ENCODE peak calls at places on chromosomes 2 and 18, in six cellular contexts. E is brain microvascular endothelial cell, C is heart right ventricle, K is astrocyte of the spinal cord, S is heart left ventricle, U is GM23338. G is an unnamed sample.

GRCh38 chr2:203811491-203812221 is 55.9 kb upstream of the CTLA4 start:
- DNase-seq in E (peak; percentile 95), C (peak; percentile 54), K (peak; percentile 93), S (peak; percentile 49), U (no peak), G (peak; percentile 59)

GRCh38 chr2:68336192-68336591 is 16.4 kb upstream of the CNRIP1 start:
- DNase-seq in E (peak; percentile 11), C (no peak), K (peak; percentile 65), S (no peak), U (no peak), G (no peak)

GRCh38 chr18:78659748-78660147 is 319.9 kb upstream of the SALL3 start:
- DNase-seq in E (no peak), C (no peak), K (no peak), S (no peak), U (peak; percentile 50), G (no peak)

GRCh38 chr18:58231930-58232329 is 187.9 kb downstream of the NEDD4L start:
- DNase-seq in E (no peak), C (no peak), K (no peak), S (no peak), U (no peak), G (no peak)

GRCh38 chr2:43851026-43851980 is 12.5 kb downstream of the ABCG8 start:
- DNase-seq in E (no peak), C (no peak), K (no peak), S (no peak), U (no peak), G (no peak)

GRCh38 chr2:145350011-145350410 is 830.1 kb upstream of the ZEB2 start:
- DNase-seq in E (peak; percentile 65), C (no peak), K (peak; percentile 70), S (no peak), U (no peak), G (no peak)

GRCh38 chr2:68653034-68653433 is 9.7 kb downstream of the PROKR1 start:
- DNase-seq in E (no peak), C (no peak), K (no peak), S (no peak), U (no peak), G (no peak)

GRCh38 chr2:71781695-71782228 is 328.4 kb downstream of the DYSF start:
- DNase-seq in E (no peak), C (peak; percentile 0), K (no peak), S (no peak), U (no peak), G (no peak)

GRCh38 chr2:120477198-120477597 is 131.3 kb downstream of the INHBB start:
- DNase-seq in E (no peak), C (no peak), K (no peak), S (no peak), U (no peak), G (no peak)

GRCh38 chr18:39945076-39945475 is 2010.0 kb upstream of the PIK3C3 start:
- DNase-seq in E (no peak), C (no peak), K (peak; percentile 45), S (no peak), U (no peak), G (no peak)

GRCh38 chr2:128366746-128367511 is 48.3 kb upstream of the HS6ST1 start:
- DNase-seq in E (no peak), C (no peak), K (no peak), S (no peak), U (no peak), G (peak; percentile 7)

GRCh38 chr2:100196786-100197494 is 54.5 kb upstream of the AFF3 start:
- DNase-seq in E (no peak), C (no peak), K (peak; percentile 56), S (no peak), U (no peak), G (no peak)

GRCh38 chr18:13481331-13481730 is 245.0 kb downstream of the FAM210A start:
- DNase-seq in E (no peak), C (no peak), K (no peak), S (no peak), U (no peak), G (no peak)

GRCh38 chr2:197197808-197198409 is 112.7 kb downstream of the ANKRD44 start:
- DNase-seq in E (no peak), C (no peak), K (no peak), S (no peak), U (no peak), G (no peak)

GRCh38 chr2:96100893-96101304 is 15.5 kb downstream of the ADRA2B start:
- DNase-seq in E (no peak), C (no peak), K (no peak), S (no peak), U (no peak), G (no peak)

GRCh38 chr2:29238497-29238896 is 123.3 kb downstream of the CLIP4 start:
- DNase-seq in E (peak; percentile 34), C (no peak), K (no peak), S (no peak), U (peak; percentile 76), G (peak; percentile 45)

GRCh38 chr18:48818329-48819254 is 132.2 kb downstream of the SMAD7 start:
- DNase-seq in E (no peak), C (peak; percentile 3), K (no peak), S (no peak), U (no peak), G (no peak)

GRCh38 chr2:12533337-12533736 is 183.4 kb upstream of the TRIB2 start:
- DNase-seq in E (no peak), C (no peak), K (no peak), S (no peak), U (no peak), G (no peak)

GRCh38 chr2:100173907-100174525 is 31.6 kb upstream of the AFF3 start:
- DNase-seq in E (no peak), C (no peak), K (no peak), S (no peak), U (no peak), G (no peak)

GRCh38 chr2:15569658-15570615 is 8.8 kb upstream of the NBAS start:
- DNase-seq in E (no peak), C (no peak), K (no peak), S (no peak), U (no peak), G (no peak)

GRCh38 chr2:67561411-67561965 is 164.4 kb downstream of the ETAA1 start:
- DNase-seq in E (peak; percentile 74), C (peak; percentile 51), K (peak; percentile 48), S (peak; percentile 45), U (no peak), G (peak; percentile 73)

GRCh38 chr18:21958256-21958655 is 211.1 kb upstream of the GATA6 start:
- DNase-seq in E (no peak), C (no peak), K (no peak), S (no peak), U (no peak), G (no peak)

GRCh38 chr2:230930149-230930780 is 5.2 kb upstream of the GPR55 start:
- DNase-seq in E (no peak), C (no peak), K (no peak), S (no peak), U (no peak), G (no peak)

GRCh38 chr2:124027182-124027581 is 2.1 kb downstream of the CNTNAP5 start:
- DNase-seq in E (peak; percentile 36), C (peak; percentile 6), K (peak; percentile 35), S (no peak), U (peak; percentile 88), G (no peak)

GRCh38 chr2:10912076-10912731 is 470 bp downstream of the KCNF1 start:
- DNase-seq in E (no peak), C (no peak), K (no peak), S (no peak), U (peak; percentile 37), G (no peak)
- H3K4me3 ChIP-seq in E (peak overlapping the region; percentile 32), C (peak overlapping the region; percentile 29), K (no peak overlapping the region), S (peak overlapping the region; percentile 45), U (peak overlapping the region; percentile 71), G (peak overlapping the region; percentile 45)

GRCh38 chr18:4450065-4450676 is 4.9 kb downstream of the DLGAP1 start:
- DNase-seq in E (no peak), C (no peak), K (no peak), S (no peak), U (no peak), G (no peak)
- H3K4me3 ChIP-seq in E (no peak overlapping the region), C (no peak overlapping the region), K (no peak overlapping the region), S (no peak overlapping the region), U (no peak overlapping the region), G (no peak overlapping the region)

GRCh38 chr2:27069961-27070618 is 1.4 kb downstream of the OST4 start:
- DNase-seq in E (no peak), C (no peak), K (no peak), S (no peak), U (no peak), G (no peak)

GRCh38 chr2:27070653-27071276 is 689 bp downstream of the OST4 start:
- DNase-seq in E (no peak), C (no peak), K (no peak), S (no peak), U (no peak), G (no peak)

GRCh38 chr2:27067385-27067784 is 4.1 kb downstream of the OST4 start:
- DNase-seq in E (no peak), C (no peak), K (no peak), S (no peak), U (no peak), G (no peak)

GRCh38 chr2:27071277-27071989 is at the start of gene OST4:
- DNase-seq in E (peak; percentile 88), C (peak; percentile 92), K (peak; percentile 94), S (peak; percentile 95), U (peak; percentile 97), G (peak; percentile 91)

GRCh38 chr2:27069436-27069835 is 2.0 kb downstream of the OST4 start:
- DNase-seq in E (no peak), C (no peak), K (no peak), S (no peak), U (no peak), G (no peak)
- H3K4me3 ChIP-seq in E (peak overlapping the region; percentile 99), C (peak overlapping the region; percentile 75), K (peak overlapping the region; percentile 99), S (no peak overlapping the region), U (no peak overlapping the region), G (no peak overlapping the region)

GRCh38 chr2:216633616-216634316 is 546 bp downstream of the IGFBP2 start:
- DNase-seq in E (no peak), C (no peak), K (no peak), S (no peak), U (peak; percentile 63), G (peak; percentile 56)

GRCh38 chr2:216634317-216635148 is 1.3 kb downstream of the IGFBP2 start:
- DNase-seq in E (no peak), C (no peak), K (peak; percentile 33), S (no peak), U (no peak), G (no peak)

GRCh38 chr2:216632952-216633615 is at the start of gene IGFBP2:
- DNase-seq in E (no peak), C (peak; percentile 48), K (peak; percentile 60), S (peak; percentile 67), U (peak; percentile 95), G (peak; percentile 83)

GRCh38 chr2:216635171-216635570 is 2.0 kb downstream of the IGFBP2 start:
- DNase-seq in E (no peak), C (no peak), K (peak; percentile 52), S (no peak), U (no peak), G (no peak)

DNA sequence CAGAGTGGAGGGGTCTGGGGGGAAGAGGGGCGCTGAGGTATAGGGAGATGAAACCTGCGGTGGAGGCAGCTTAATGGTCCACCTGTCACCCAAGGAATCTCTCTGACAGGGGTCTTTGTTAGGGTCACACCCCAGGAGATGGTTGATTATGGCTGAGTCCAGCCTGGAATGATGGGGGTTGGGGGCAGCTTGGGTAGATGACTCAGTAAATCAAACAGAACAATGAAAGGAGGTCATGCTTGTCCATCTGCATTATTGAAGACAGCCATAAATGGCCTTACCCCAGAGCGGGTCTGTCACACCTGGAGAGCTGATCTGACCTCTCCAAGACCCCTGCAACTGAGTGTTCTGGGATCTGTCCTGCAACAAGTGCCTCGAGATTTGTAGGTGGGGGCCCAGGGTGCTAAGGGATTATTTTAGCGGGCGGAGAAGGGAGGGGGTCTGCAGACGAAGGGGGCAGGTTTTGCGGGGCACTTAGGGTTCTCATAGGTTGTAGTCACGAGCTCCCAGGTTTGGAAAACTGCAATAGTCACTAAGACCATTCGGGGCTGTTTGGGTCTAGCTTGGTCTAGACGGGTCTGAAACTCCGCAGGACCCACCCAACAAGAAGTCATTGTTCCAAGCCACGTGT is 784 bp upstream of the IGFBP2 start:
- DNase-seq in E (no peak), C (no peak), K (no peak), S (no peak), U (peak; percentile 17), G (no peak)
- H3K4me3 ChIP-seq in E (no peak overlapping the region), C (peak overlapping the region; percentile 41), K (peak overlapping the region; percentile 42), S (peak overlapping the region; percentile 50), U (peak overlapping the region; percentile 82), G (no peak overlapping the region)

G was measured in pancreas.